ENCODE peak calls at places on chromosomes 16 and 17, in nine cellular contexts. N is myocyte, A is choroid plexus epithelial cell, D is body of pancreas, K is AG20443, J is nephron progenitor cell, U is WTC11, X is thoracic aorta, R is NCI-H1092. Q is an unnamed sample.

GRCh38 chr16:4509420-4509819 is 29.2 kb downstream of the CDIP1 start:
- DNase-seq in J (no peak), K (no peak), D (no peak), R (no peak), X (no peak), N (no peak), A (no peak), U (no peak), Q (peak; percentile 35)

GRCh38 chr16:77551352-77551751 is 116.5 kb upstream of the ADAMTS18 start:
- DNase-seq in D (no peak), J (no peak), A (no peak), R (no peak), K (peak; percentile 77), U (no peak), N (peak; percentile 34), X (no peak), Q (no peak)

GRCh38 chr16:83942815-83943515 is 10.1 kb upstream of the OSGIN1 start:
- DNase-seq in J (no peak), A (no peak), U (no peak), D (peak; percentile 53), R (no peak), X (no peak), K (no peak), N (no peak), Q (no peak)

GRCh38 chr16:72202014-72202413 is 30.1 kb upstream of the PMFBP1 start:
- DNase-seq in N (no peak), A (no peak), U (no peak), X (no peak), K (no peak), D (no peak), J (no peak), R (no peak), Q (no peak)

GRCh38 chr17:79830763-79831366 is 8.4 kb downstream of the CBX4 start:
- DNase-seq in N (no peak), U (no peak), J (no peak), K (no peak), R (no peak), A (no peak), D (no peak), X (no peak), Q (peak; percentile 63)

GRCh38 chr17:79160980-79161621 is 86.5 kb downstream of the ENGASE start:
- DNase-seq in A (no peak), X (no peak), R (no peak), D (no peak), K (no peak), N (no peak), U (no peak), J (no peak), Q (no peak)

GRCh38 chr16:68064791-68065365 is 20.3 kb upstream of the NFATC3 start:
- DNase-seq in R (no peak), X (no peak), N (peak; percentile 90), K (peak; percentile 85), A (peak; percentile 85), J (peak; percentile 76), U (peak; percentile 79), D (peak; percentile 72), Q (peak; percentile 92)

GRCh38 chr16:68289621-68290329 is 21.0 kb downstream of the SLC7A6OS start:
- DNase-seq in X (no peak), N (no peak), U (no peak), R (no peak), J (no peak), D (no peak), K (peak; percentile 56), A (peak; percentile 23), Q (peak; percentile 55)

GRCh38 chr17:72766761-72767356 is 325.6 kb downstream of the SLC39A11 start:
- DNase-seq in R (no peak), D (no peak), U (no peak), N (peak; percentile 71), K (no peak), X (no peak), A (no peak), J (no peak), Q (no peak)

Q was measured in endodermal cell.